ENCODE peak calls at places on chromosomes 1 and 21, in ten cellular contexts. A is activated CD8-positive, alpha-beta memory T cell treated with anti-CD3 and anti-CD28 coated beads for 24 hours; H is suprapubic skin; K is fibroblast of mammary gland; U is H1; M is activated CD4-positive, alpha-beta T cell treated with anti-CD3 and anti-CD28 coated beads, Interleukin-2, amount 50 U/mL, for 24 hours; S is tibial artery; C is NCI-H82; J is bronchial epithelial cell; Y is skeletal muscle cell. L is an unnamed sample.

GRCh38 chr21:41839387-41840000 is 39.6 kb downstream of the PRDM15 start:
- DNase-seq in A (no peak), H (no peak), K (no peak), U (no peak), M (no peak), S (no peak), C (no peak), J (no peak), Y (no peak), L (no peak)

GRCh38 chr1:87170151-87170550 is 158.5 kb upstream of the LMO4 start:
- DNase-seq in A (no peak), H (no peak), K (peak), U (no peak), M (no peak), S (no peak), C (no peak), J (no peak), Y (peak), L (no peak)

GRCh38 chr1:112544011-112544688 is 35.4 kb downstream of the WNT2B start:
- DNase-seq in A (no peak), H (no peak), K (peak), U (no peak), M (no peak), S (no peak), C (no peak), J (peak), Y (peak), L (peak)

GRCh38 chr1:174965006-174965971 is 34.5 kb upstream of the CACYBP start:
- DNase-seq in A (no peak), H (no peak), K (no peak), U (no peak), M (no peak), S (no peak), C (peak), J (peak), Y (no peak), L (no peak)

GRCh38 chr1:110962892-110963665 is 643 bp downstream of the LRIF1 start:
- DNase-seq in A (peak), H (peak), K (peak), U (peak), M (peak), S (peak), C (peak), J (peak), Y (peak), L (peak)

GRCh38 chr21:45740088-45740440 is 96.5 kb downstream of the PCBP3 start:
- DNase-seq in A (no peak), H (no peak), K (no peak), U (peak), M (no peak), S (no peak), C (no peak), J (no peak), Y (no peak), L (no peak)

GRCh38 chr1:54882483-54882882 is 4.5 kb downstream of the DHCR24 start:
- DNase-seq in A (no peak), H (no peak), K (peak), U (no peak), M (no peak), S (no peak), C (no peak), J (peak), Y (no peak), L (no peak)

GRCh38 chr1:14135070-14135469 is 435.1 kb downstream of the PRDM2 start:
- DNase-seq in A (no peak), H (no peak), K (no peak), U (no peak), M (no peak), S (no peak), C (no peak), J (no peak), Y (no peak), L (no peak)

GRCh38 chr1:45925728-45926287 is 122.4 kb downstream of the MAST2 start:
- DNase-seq in A (no peak), H (no peak), K (no peak), U (no peak), M (no peak), S (no peak), C (no peak), J (no peak), Y (no peak), L (no peak)

GRCh38 chr1:199204231-199204630 is 565.4 kb downstream of the PTPRC start:
- DNase-seq in A (no peak), H (no peak), K (no peak), U (no peak), M (no peak), S (no peak), C (no peak), J (no peak), Y (no peak), L (no peak)

L was measured in GM04504.